ENCODE peak calls at places on chromosomes 16 and 17, in four cellular contexts. P is fibroblast of lung, K is neuronal stem cell, F is cardiac fibroblast. D is an unnamed sample.

GRCh38 chr17:37365589-37365988 is 10.2 kb upstream of the C17orf78 start:
- DNase-seq in F (no peak), K (no peak), P (no peak), D (no peak)

GRCh38 chr16:64773184-64773583 is 348.7 kb downstream of the CDH11 start:
- DNase-seq in K (no peak), P (no peak), F (no peak), D (no peak)

GRCh38 chr16:56115817-56116576 is 75.3 kb upstream of the GNAO1 start:
- DNase-seq in K (peak), P (no peak), F (no peak), D (no peak)

GRCh38 chr17:76124582-76125390 is 16.3 kb downstream of the FOXJ1 start:
- DNase-seq in F (no peak), P (no peak), K (no peak), D (no peak)

GRCh38 chr16:51431517-51432241 is 280.6 kb upstream of the SALL1 start:
- DNase-seq in K (no peak), P (peak), F (peak), D (peak)

GRCh38 chr16:2027024-2028010 is 615 bp downstream of the NHERF2 start:
- DNase-seq in P (no peak), F (peak), K (no peak), D (peak)

GRCh38 chr17:8744086-8744781 is 402 bp downstream of the CCDC42 start:
- DNase-seq in K (no peak), F (no peak), P (no peak), D (no peak)

GRCh38 chr17:58446086-58446485 is 28.8 kb upstream of the RNF43 start:
- DNase-seq in F (no peak), P (no peak), K (no peak), D (no peak)

GRCh38 chr16:15466886-15467781 is 32.7 kb downstream of the BMERB1 start:
- DNase-seq in P (peak), F (no peak), K (no peak), D (no peak)